ENCODE peak calls at places on chromosomes 3 and 15, in four cellular contexts. W is A549, S is GM12878, T is IMR-90. C is an unnamed sample.

GRCh38 chr3:25448750-25449684 is 21.0 kb downstream of the RARB start:
- DNase-seq in S (no peak), W (no peak), T (peak; percentile 43), C (peak; percentile 28)

GRCh38 chr15:72180771-72181324 is 16.7 kb downstream of the GRAMD2A start:
- DNase-seq in W (no peak), S (no peak), T (no peak), C (no peak)

GRCh38 chr15:58331903-58332675 is 99.7 kb upstream of the LIPC start:
- DNase-seq in S (peak; percentile 82), W (peak; percentile 81), T (peak; percentile 100), C (peak; percentile 88)

GRCh38 chr3:89380006-89380405 is 272.6 kb downstream of the EPHA3 start:
- DNase-seq in T (peak; percentile 54), S (no peak), W (no peak), C (no peak)

GRCh38 chr3:27354588-27355203 is 14.5 kb downstream of the NEK10 start:
- DNase-seq in T (no peak), W (no peak), S (no peak), C (no peak)

GRCh38 chr3:24157106-24157505 is 212.0 kb downstream of the NR1D2 start:
- DNase-seq in S (no peak), W (no peak), T (no peak), C (no peak)

GRCh38 chr3:127373701-127374625 is 86.1 kb upstream of the PRR20G start:
- DNase-seq in T (no peak), S (no peak), W (peak; percentile 3), C (peak; percentile 26)

GRCh38 chr15:67100808-67101581 is 35.6 kb downstream of the SMAD3 start:
- DNase-seq in S (peak; percentile 82), W (no peak), T (no peak), C (no peak)

GRCh38 chr15:99983171-99983891 is 250.1 kb upstream of the LYSMD4 start:
- DNase-seq in T (no peak), W (no peak), S (no peak), C (no peak)

GRCh38 chr15:73928971-73929627 is 2.8 kb downstream of the LOXL1 start:
- DNase-seq in T (no peak), W (no peak), S (no peak), C (no peak)

GRCh38 chr3:188133646-188134045 is 20.3 kb upstream of the LPP start:
- DNase-seq in S (no peak), W (no peak), T (peak; percentile 46), C (no peak)

GRCh38 chr3:58164199-58164879 is 46.4 kb downstream of the DNASE1L3 start:
- DNase-seq in W (peak; percentile 72), T (peak; percentile 81), S (no peak), C (no peak)

GRCh38 chr3:153595186-153595815 is 433.3 kb downstream of the RAP2B start:
- DNase-seq in T (peak; percentile 50), W (peak; percentile 6), S (no peak), C (no peak)

GRCh38 chr3:150223090-150223489 is 185.0 kb upstream of the TSC22D2 start:
- DNase-seq in S (no peak), W (no peak), T (no peak), C (no peak)

GRCh38 chr3:127849368-127849767 is 27.1 kb upstream of the MGLL start:
- DNase-seq in T (no peak), W (no peak), S (no peak), C (no peak)

GRCh38 chr15:71788646-71789579 is 21.4 kb upstream of the NR2E3 start:
- DNase-seq in T (no peak), S (no peak), W (no peak), C (no peak)

DNA sequence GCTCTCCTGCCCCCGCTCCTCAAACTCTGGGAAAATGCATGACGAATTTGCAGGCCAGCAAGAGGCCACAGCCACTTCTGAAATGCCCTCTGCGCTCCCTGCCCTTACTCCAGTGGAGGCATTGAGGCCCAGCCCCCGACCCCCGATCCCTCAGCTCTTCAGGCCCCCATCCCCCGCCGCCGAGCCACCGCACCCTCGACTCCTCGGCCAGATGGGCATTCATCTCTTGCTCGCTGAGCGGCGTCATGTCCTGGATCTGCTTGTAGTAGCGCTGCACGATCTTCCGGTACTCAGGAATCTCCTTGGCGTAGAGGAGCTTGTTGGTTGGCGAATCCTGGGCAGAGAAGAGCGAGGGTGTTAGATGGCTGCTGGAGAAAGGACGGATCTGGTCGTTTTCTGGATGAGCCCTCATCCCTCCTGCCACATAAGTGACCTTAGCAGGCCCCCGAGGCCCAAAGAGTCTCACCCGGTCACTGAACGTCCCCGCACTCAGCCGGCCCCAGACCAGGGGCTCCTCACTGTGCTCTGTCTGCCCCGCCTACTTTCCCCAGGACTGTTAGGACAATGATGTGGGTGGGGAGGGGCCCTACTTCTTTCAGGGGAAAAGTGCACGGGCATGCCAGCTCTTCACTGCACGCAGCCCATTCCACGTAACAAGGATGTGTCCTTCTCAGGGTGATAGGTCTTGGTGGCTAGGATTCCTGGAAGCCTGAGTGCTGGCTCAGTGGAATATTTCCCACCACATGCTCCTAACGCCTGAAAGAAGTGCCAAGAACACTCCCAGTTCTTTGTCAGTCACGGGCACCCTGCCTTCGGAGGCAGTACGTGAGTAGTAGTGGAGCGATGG is 14.1 kb downstream of the H1-8 start:
- DNase-seq in S (no peak), W (no peak), T (no peak), C (no peak)
- TF ChIP-seq ELK1 in S (no peak), W (no peak), T (no peak), C (no peak)

DNA sequence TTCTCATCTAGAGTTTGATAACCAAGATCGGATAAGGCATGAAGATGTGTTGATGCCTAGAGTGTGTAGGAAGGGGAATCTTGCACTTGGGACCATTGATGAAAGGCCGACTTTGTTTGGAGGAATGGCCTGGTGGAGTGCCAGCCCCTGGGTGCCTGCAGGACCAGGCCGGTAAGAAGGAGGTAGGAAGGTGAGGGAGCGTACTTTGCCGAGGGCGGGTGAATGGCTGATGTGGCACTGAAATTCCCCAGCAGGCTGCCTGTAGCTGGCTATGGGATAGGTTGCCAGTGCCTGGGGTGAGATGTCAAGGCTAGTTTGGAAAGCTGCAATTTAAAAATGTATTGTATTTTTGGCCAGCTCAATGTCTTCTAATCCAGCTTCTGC is 244.5 kb upstream of the ZPLD1 start:
- DNase-seq in W (no peak), S (no peak), T (no peak), C (no peak)
- TF ChIP-seq ELK1 in W (no peak), S (no peak), T (no peak), C (no peak)

DNA sequence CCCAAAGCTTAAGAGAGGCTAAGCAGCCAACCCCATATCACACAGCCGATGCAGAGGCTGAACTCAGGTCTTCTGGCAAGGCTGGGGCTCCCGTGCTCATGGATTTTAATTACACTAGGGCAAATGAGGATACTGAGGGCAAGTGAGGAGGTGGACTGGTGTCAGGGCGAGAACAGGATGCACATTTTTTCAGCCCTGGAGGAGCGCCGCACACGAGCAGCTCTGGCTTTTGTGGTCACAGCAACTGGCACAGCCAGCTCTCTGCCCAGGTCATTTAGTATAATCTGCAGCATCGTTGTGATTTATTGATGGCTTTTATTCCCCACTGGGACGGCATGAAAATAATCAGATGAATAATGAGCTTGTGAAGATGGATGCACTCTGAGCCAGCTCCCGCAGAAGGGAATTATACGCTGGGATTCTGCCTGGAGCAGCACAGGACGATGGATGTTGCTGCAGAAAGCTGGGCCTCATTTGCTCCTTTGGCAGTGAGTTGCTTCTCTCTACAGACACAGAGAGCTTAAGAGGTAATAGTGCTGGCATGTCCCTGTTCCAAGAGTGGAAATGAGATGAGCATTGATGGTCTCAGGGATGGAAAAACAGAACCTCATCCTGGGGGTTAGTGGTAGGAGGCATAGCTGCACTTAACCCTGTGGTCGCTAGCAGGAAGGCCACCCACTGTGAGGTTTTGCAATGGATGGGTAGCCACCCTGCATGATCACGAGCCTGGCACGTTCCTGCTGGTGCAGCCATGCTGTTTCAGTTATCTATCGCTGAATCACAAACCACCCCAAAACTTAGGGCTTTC is 135.4 kb downstream of the UACA start:
- DNase-seq in W (no peak), S (no peak), T (no peak), C (no peak)
- TF ChIP-seq ELK1 in W (no peak), S (no peak), T (no peak), C (no peak)

DNA sequence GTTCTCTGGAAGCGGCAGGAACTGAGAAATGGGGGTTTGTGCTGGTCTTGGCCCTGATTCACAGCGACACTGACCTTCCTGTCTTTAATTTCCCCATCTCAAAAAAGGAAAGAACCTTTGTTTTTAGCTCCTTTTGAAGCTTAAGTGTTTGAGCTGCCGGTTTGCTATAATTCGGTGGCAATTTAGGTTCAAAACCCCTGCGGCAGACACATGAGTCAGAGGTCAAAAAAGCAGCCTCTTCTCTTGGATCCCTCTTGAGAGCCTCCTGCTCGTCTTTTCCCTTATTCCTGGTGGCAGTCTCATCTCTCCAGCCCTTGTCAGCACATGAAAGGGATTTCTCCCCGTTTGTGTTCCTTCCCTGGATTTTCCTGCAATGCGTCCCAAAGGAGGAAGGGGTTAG is 64.5 kb downstream of the GRIP2 start:
- DNase-seq in W (no peak), S (no peak), T (no peak), C (no peak)
- TF ChIP-seq ELK1 in W (no peak), S (no peak), T (no peak), C (no peak)

C was measured in K562.